ENCODE peak calls at places on chromosomes 2 and 18, in four cellular contexts. G is hepatocyte, C is GM23248, J is psoas muscle. X is an unnamed sample.

GRCh38 chr2:122421777-122422176 is 666.3 kb downstream of the TSN start:
- DNase-seq in G (no peak), C (peak; percentile 45), J (no peak), X (no peak)

GRCh38 chr2:72745679-72746368 is 80.0 kb downstream of the EXOC6B start:
- DNase-seq in G (peak; percentile 75), C (peak; percentile 76), J (no peak), X (peak; percentile 46)

GRCh38 chr2:3639653-3640052 is 18.3 kb upstream of the ALLC start:
- DNase-seq in G (no peak), C (no peak), J (no peak), X (no peak)

GRCh38 chr2:239550336-239550735 is 149.5 kb upstream of the HDAC4 start:
- DNase-seq in G (no peak), C (peak; percentile 6), J (no peak), X (no peak)

GRCh38 chr2:149743842-149744468 is 156.4 kb upstream of the MMADHC start:
- DNase-seq in G (no peak), C (peak; percentile 94), J (no peak), X (peak; percentile 96)

GRCh38 chr2:196441527-196441926 is 198.0 kb upstream of the CCDC150 start:
- DNase-seq in G (no peak), C (no peak), J (no peak), X (no peak)

GRCh38 chr2:222608081-222608480 is 47.8 kb downstream of the FARSB start:
- DNase-seq in G (no peak), C (no peak), J (no peak), X (no peak)

GRCh38 chr18:14179306-14179705 is 47.1 kb upstream of the ZNF519 start:
- DNase-seq in G (no peak), C (peak; percentile 2), J (no peak), X (no peak)

GRCh38 chr2:239815638-239816035 is 209.5 kb downstream of the NDUFA10 start:
- DNase-seq in G (no peak), C (no peak), J (no peak), X (no peak)

GRCh38 chr18:37956902-37957301 is 391.3 kb upstream of the CELF4 start:
- DNase-seq in G (no peak), C (no peak), J (no peak), X (no peak)

GRCh38 chr2:99708231-99708630 is 218.4 kb upstream of the REV1 start:
- DNase-seq in G (no peak), C (no peak), J (peak; percentile 65), X (no peak)

GRCh38 chr18:2654828-2655152 is 736 bp upstream of the SMCHD1 start:
- DNase-seq in G (no peak), C (no peak), J (no peak), X (no peak)

DNA sequence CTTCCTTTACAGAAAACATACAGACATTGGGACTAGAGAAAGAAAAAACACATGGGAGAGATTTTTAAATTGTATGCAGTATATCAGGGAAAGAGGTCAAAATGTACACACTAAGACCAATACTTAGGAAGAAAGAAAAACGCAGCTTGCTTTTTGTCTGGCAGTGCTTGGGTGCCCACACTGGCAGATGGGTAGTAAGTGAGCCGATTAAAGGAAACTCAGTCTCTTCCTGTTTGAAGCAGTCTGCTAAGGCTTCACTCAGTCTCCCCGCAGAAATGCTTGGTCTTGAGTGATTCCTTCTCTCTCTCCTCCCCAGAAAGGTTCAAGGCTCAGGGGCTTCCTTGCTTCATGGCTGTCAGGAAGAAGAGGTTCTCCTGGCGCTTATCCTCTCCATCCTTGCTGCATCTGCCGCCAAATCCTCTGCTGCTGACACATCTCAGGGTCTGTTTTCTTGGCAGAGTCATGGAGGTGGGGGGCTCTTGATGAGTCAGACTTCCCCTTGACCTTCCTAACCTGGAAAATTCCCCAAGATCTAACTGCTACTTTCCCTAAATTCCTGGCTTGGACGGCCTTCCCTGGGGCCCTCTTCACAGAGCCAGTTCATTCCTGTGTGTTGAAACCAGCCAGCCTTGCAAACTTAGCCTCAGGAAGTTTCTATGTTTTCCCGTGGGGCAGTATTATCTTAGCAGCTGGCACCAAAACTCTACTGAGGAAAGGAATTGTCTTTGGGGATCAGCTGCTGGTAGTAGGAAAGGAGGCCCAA is 10.5 kb upstream of the TMSB10 start:
- DNase-seq in G (no peak), C (peak; percentile 64), J (no peak), X (peak; percentile 51)
- H3K4me3 ChIP-seq in G (no peak overlapping the region), C (no peak overlapping the region), J (no peak overlapping the region), X (no peak overlapping the region)

GRCh38 chr2:230874876-230875275 is 10.1 kb downstream of the ITM2C start:
- DNase-seq in G (no peak), C (no peak), J (no peak), X (no peak)
- H3K4me3 ChIP-seq in G (no peak overlapping the region), C (no peak overlapping the region), J (no peak overlapping the region), X (no peak overlapping the region)

GRCh38 chr2:232318175-232318855 is 60.2 kb upstream of the ALPP start:
- DNase-seq in G (no peak), C (no peak), J (peak; percentile 35), X (no peak)
- H3K4me3 ChIP-seq in G (no peak overlapping the region), C (no peak overlapping the region), J (no peak overlapping the region), X (no peak overlapping the region)

GRCh38 chr2:139353874-139354273 is 573.7 kb upstream of the NXPH2 start:
- DNase-seq in G (no peak), C (no peak), J (no peak), X (no peak)
- H3K4me3 ChIP-seq in G (no peak overlapping the region), C (no peak overlapping the region), J (no peak overlapping the region), X (no peak overlapping the region)

DNA sequence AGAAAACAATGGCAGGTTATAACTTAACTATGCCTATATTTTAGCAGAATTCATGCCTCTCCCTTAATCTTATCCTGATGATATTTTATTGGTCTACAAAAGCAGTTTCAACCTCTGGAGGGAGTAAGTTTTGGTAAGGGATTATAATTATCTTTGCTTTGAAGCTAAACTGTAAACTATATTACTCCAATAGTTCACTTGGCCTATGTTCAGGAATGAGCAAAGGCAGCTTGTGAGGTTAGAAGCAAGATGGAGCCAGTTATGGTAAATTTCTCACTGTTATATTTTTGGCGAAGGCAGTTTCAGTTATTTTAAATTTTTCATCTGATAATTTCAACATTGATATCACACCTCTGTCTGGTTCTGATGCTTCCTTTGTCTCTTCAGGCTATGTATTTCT is 192.5 kb upstream of the RGPD4 start:
- DNase-seq in G (no peak), C (peak; percentile 22), J (no peak), X (no peak)
- H3K4me3 ChIP-seq in G (no peak overlapping the region), C (no peak overlapping the region), J (no peak overlapping the region), X (no peak overlapping the region)

DNA sequence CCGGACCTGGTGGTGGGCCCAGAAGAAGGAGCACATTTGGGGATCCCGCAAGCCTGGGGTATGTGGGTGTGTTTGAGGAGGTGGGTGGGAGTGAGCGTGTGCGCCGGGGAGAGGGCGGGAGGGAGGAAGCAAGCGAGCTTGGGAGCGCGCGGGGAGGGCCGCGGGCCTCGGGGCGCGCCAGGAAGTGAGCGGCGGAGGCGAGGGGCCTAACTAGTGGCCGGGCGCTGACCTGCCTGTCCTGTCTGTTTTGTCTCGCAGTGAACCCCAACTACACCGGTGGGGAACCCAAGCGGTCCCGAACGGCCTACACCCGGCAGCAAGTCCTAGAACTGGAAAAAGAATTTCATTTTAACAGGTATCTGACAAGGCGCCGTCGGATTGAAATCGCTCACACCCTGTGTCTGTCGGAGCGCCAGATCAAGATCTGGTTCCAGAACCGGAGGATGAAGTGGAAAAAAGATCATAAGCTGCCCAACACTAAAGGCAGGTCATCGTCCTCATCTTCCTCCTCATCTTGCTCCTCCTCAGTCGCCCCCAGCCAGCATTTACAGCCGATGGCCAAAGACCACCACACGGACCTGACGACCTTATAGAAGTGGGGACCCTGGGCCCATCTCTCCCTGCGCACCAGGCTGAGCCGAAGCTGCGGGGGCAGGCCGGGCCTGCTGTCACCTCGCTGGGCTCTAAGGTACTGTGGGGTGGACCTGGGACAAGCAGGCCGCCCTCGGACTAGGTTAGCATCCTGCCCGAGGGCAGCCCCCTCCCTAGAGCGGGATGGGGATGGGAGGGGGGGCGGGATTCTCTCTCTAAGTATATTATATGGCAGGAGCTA is 1.2 kb downstream of the HOXD4 start:
- DNase-seq in G (no peak), C (no peak), J (no peak), X (no peak)
- H3K4me3 ChIP-seq in G (no peak overlapping the region), C (no peak overlapping the region), J (no peak overlapping the region), X (peak overlapping the region; percentile 57)

GRCh38 chr2:127680706-127681287 is 5.5 kb upstream of the LIMS2 start:
- DNase-seq in G (no peak), C (no peak), J (no peak), X (no peak)
- H3K4me3 ChIP-seq in G (no peak overlapping the region), C (no peak overlapping the region), J (peak overlapping the region; percentile 59), X (no peak overlapping the region)

GRCh38 chr2:219551863-219552381 is 8.1 kb downstream of the TMEM198 start:
- DNase-seq in G (no peak), C (no peak), J (no peak), X (no peak)

GRCh38 chr2:219549619-219550018 is 5.8 kb downstream of the TMEM198 start:
- DNase-seq in G (no peak), C (no peak), J (no peak), X (no peak)

GRCh38 chr2:219552382-219553167 is 8.7 kb downstream of the TMEM198 start:
- DNase-seq in G (peak; percentile 94), C (peak; percentile 94), J (peak; percentile 91), X (peak; percentile 57)

GRCh38 chr2:219553168-219553417 is 9.3 kb downstream of the TMEM198 start:
- DNase-seq in G (no peak), C (no peak), J (no peak), X (no peak)

GRCh38 chr2:219551412-219551811 is 7.6 kb downstream of the TMEM198 start:
- DNase-seq in G (peak; percentile 66), C (peak; percentile 79), J (no peak), X (peak; percentile 42)
- H3K4me3 ChIP-seq in G (no peak overlapping the region), C (peak overlapping the region; percentile 76), J (no peak overlapping the region), X (peak overlapping the region; percentile 62)

GRCh38 chr2:135874966-135875365 is 1.3 kb downstream of the MCM6 start:
- DNase-seq in G (no peak), C (no peak), J (no peak), X (no peak)
- H3K4me3 ChIP-seq in G (peak overlapping the region; percentile 49), C (peak overlapping the region; percentile 86), J (peak overlapping the region; percentile 90), X (peak overlapping the region; percentile 75)

DNA sequence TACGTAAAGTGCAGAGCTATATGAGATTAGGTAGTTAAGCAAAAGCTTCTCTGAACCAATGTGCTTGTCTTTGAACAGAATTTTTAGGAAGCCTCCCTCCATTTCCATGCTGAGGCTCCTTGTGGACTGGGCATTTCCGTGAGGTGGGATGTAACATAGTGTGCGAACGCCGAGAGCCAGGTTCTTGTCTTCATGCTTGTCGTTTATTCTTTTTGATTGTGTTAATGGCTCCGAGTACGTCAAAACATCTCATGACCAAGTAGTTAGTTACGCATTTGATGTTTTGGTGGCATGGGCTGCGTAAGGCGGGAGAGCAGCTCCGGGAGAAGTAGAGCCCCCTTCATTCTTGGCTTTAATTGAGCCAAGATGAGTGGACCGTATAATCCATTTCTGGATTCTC is 32.9 kb downstream of the DGKD start:
- DNase-seq in G (no peak), C (no peak), J (no peak), X (no peak)
- H3K4me3 ChIP-seq in G (no peak overlapping the region), C (peak overlapping the region; percentile 11), J (peak overlapping the region; percentile 21), X (no peak overlapping the region)